ENCODE peak calls at places on chromosomes 4 and X, in seven cellular contexts. One of them, this sample, is unnamed.

GRCh38 chrX:45824471-45824870 is 623.8 kb upstream of the DIPK2B start:
- DNase-seq in H1: no peak
- DNase-seq in trophoblast cell: peak
- DNase-seq in IMR-90: peak
- DNase-seq in mesendoderm: peak
- DNase-seq in H9: no peak
- DNase-seq in neuronal stem cell: no peak
- DNase-seq in this sample: peak

GRCh38 chr4:119329837-119330620 is 8.1 kb upstream of the FABP2 start:
- DNase-seq in mesendoderm: no peak
- DNase-seq in IMR-90: no peak
- DNase-seq in neuronal stem cell: no peak
- DNase-seq in H9: no peak
- DNase-seq in H1: no peak
- DNase-seq in trophoblast cell: no peak
- DNase-seq in this sample: no peak

GRCh38 chrX:9859711-9860555 is 73.7 kb downstream of the SHROOM2 start:
- DNase-seq in neuronal stem cell: no peak
- DNase-seq in trophoblast cell: no peak
- DNase-seq in H1: no peak
- DNase-seq in H9: no peak
- DNase-seq in IMR-90: peak
- DNase-seq in mesendoderm: no peak
- DNase-seq in this sample: peak

GRCh38 chr4:138953962-138954371 is 61.6 kb upstream of the NOCT start:
- DNase-seq in IMR-90: peak
- DNase-seq in H9: no peak
- DNase-seq in H1: no peak
- DNase-seq in neuronal stem cell: no peak
- DNase-seq in trophoblast cell: no peak
- DNase-seq in mesendoderm: no peak
- DNase-seq in this sample: peak

GRCh38 chr4:167428172-167428571 is 193.9 kb upstream of the SPOCK3 start:
- DNase-seq in IMR-90: no peak
- DNase-seq in H9: no peak
- DNase-seq in mesendoderm: no peak
- DNase-seq in trophoblast cell: no peak
- DNase-seq in neuronal stem cell: no peak
- DNase-seq in H1: no peak
- DNase-seq in this sample: no peak

GRCh38 chr4:2937146-2937857 is 25.9 kb downstream of the NOP14 start:
- DNase-seq in mesendoderm: no peak
- DNase-seq in trophoblast cell: peak
- DNase-seq in neuronal stem cell: no peak
- DNase-seq in H1: no peak
- DNase-seq in H9: peak
- DNase-seq in IMR-90: no peak
- DNase-seq in this sample: no peak

GRCh38 chrX:31397119-31397518 is 325.3 kb upstream of the FTHL17 start:
- DNase-seq in mesendoderm: no peak
- DNase-seq in H9: no peak
- DNase-seq in H1: no peak
- DNase-seq in neuronal stem cell: no peak
- DNase-seq in trophoblast cell: no peak
- DNase-seq in IMR-90: peak
- DNase-seq in this sample: peak

GRCh38 chrX:1554469-1555210 is 17.7 kb upstream of the P2RY8 start:
- DNase-seq in trophoblast cell: no peak
- DNase-seq in H9: no peak
- DNase-seq in mesendoderm: no peak
- DNase-seq in H1: no peak
- DNase-seq in neuronal stem cell: no peak
- DNase-seq in IMR-90: no peak
- DNase-seq in this sample: no peak

GRCh38 chr4:118753685-118754084 is 68.5 kb downstream of the METTL14 start:
- DNase-seq in IMR-90: no peak
- DNase-seq in mesendoderm: no peak
- DNase-seq in H1: no peak
- DNase-seq in neuronal stem cell: no peak
- DNase-seq in H9: no peak
- DNase-seq in trophoblast cell: no peak
- DNase-seq in this sample: no peak

GRCh38 chrX:57821703-57822375 is 88.4 kb downstream of the ZXDA start:
- DNase-seq in IMR-90: peak
- DNase-seq in mesendoderm: peak
- DNase-seq in H1: no peak
- DNase-seq in trophoblast cell: peak
- DNase-seq in H9: no peak
- DNase-seq in neuronal stem cell: peak
- DNase-seq in this sample: no peak

GRCh38 chrX:65687367-65687766 is 19.9 kb downstream of the MSN start:
- DNase-seq in H1: no peak
- DNase-seq in IMR-90: no peak
- DNase-seq in neuronal stem cell: no peak
- DNase-seq in trophoblast cell: no peak
- DNase-seq in H9: no peak
- DNase-seq in mesendoderm: no peak
- DNase-seq in this sample: no peak

GRCh38 chr4:55635282-55635681 is 816 bp downstream of the NMU start:
- DNase-seq in neuronal stem cell: peak
- DNase-seq in H9: peak
- DNase-seq in H1: no peak
- DNase-seq in mesendoderm: peak
- DNase-seq in trophoblast cell: no peak
- DNase-seq in IMR-90: no peak
- DNase-seq in this sample: no peak

GRCh38 chr4:6419452-6420028 is 52.9 kb downstream of the PPP2R2C start:
- DNase-seq in IMR-90: peak
- DNase-seq in mesendoderm: no peak
- DNase-seq in H9: no peak
- DNase-seq in neuronal stem cell: no peak
- DNase-seq in H1: no peak
- DNase-seq in trophoblast cell: no peak
- DNase-seq in this sample: no peak

GRCh38 chr4:76235915-76236314 is 15.6 kb upstream of the FAM47E start:
- DNase-seq in neuronal stem cell: no peak
- DNase-seq in IMR-90: no peak
- DNase-seq in mesendoderm: peak
- DNase-seq in H1: no peak
- DNase-seq in H9: no peak
- DNase-seq in trophoblast cell: peak
- DNase-seq in this sample: no peak

GRCh38 chr4:82893942-82894341 is 3.0 kb upstream of the SEC31A start:
- DNase-seq in H1: no peak
- DNase-seq in H9: no peak
- DNase-seq in IMR-90: no peak
- DNase-seq in trophoblast cell: no peak
- DNase-seq in mesendoderm: no peak
- DNase-seq in neuronal stem cell: no peak
- DNase-seq in this sample: no peak

GRCh38 chr4:187780070-187780469 is 215.5 kb upstream of the ZFP42 start:
- DNase-seq in mesendoderm: no peak
- DNase-seq in trophoblast cell: no peak
- DNase-seq in IMR-90: no peak
- DNase-seq in neuronal stem cell: no peak
- DNase-seq in H1: no peak
- DNase-seq in H9: no peak
- DNase-seq in this sample: no peak

GRCh38 chr4:187782425-187782824 is 213.1 kb upstream of the ZFP42 start:
- DNase-seq in mesendoderm: no peak
- DNase-seq in trophoblast cell: no peak
- DNase-seq in neuronal stem cell: no peak
- DNase-seq in H1: no peak
- DNase-seq in H9: no peak
- DNase-seq in IMR-90: no peak
- DNase-seq in this sample: no peak

GRCh38 chr4:187777954-187778353 is 217.6 kb upstream of the ZFP42 start:
- DNase-seq in H9: no peak
- DNase-seq in H1: no peak
- DNase-seq in neuronal stem cell: no peak
- DNase-seq in trophoblast cell: no peak
- DNase-seq in IMR-90: no peak
- DNase-seq in mesendoderm: no peak
- DNase-seq in this sample: no peak
- H3K23ac ChIP-seq in H9: no peak
- H3K23ac ChIP-seq in H1: no peak
- H3K23ac ChIP-seq in neuronal stem cell: no peak
- H3K23ac ChIP-seq in trophoblast cell: no peak
- H3K23ac ChIP-seq in IMR-90: no peak
- H3K23ac ChIP-seq in mesendoderm: no peak
- H3K23ac ChIP-seq in this sample: no peak

GRCh38 chr4:140335076-140335475 is 38.4 kb upstream of the SCOC start:
- DNase-seq in mesendoderm: no peak
- DNase-seq in IMR-90: no peak
- DNase-seq in H9: no peak
- DNase-seq in H1: no peak
- DNase-seq in trophoblast cell: no peak
- DNase-seq in neuronal stem cell: no peak
- DNase-seq in this sample: no peak

GRCh38 chr4:140332734-140333133 is 40.7 kb upstream of the SCOC start:
- DNase-seq in mesendoderm: no peak
- DNase-seq in H9: no peak
- DNase-seq in H1: no peak
- DNase-seq in trophoblast cell: no peak
- DNase-seq in IMR-90: peak
- DNase-seq in neuronal stem cell: no peak
- DNase-seq in this sample: no peak

GRCh38 chr4:140333523-140333922 is 39.9 kb upstream of the SCOC start:
- DNase-seq in neuronal stem cell: no peak
- DNase-seq in trophoblast cell: no peak
- DNase-seq in IMR-90: no peak
- DNase-seq in mesendoderm: no peak
- DNase-seq in H9: no peak
- DNase-seq in H1: no peak
- DNase-seq in this sample: no peak

GRCh38 chr4:140330311-140330900 is 43.0 kb upstream of the SCOC start:
- DNase-seq in mesendoderm: peak
- DNase-seq in IMR-90: peak
- DNase-seq in trophoblast cell: no peak
- DNase-seq in H9: no peak
- DNase-seq in neuronal stem cell: no peak
- DNase-seq in H1: no peak
- DNase-seq in this sample: peak

DNA sequence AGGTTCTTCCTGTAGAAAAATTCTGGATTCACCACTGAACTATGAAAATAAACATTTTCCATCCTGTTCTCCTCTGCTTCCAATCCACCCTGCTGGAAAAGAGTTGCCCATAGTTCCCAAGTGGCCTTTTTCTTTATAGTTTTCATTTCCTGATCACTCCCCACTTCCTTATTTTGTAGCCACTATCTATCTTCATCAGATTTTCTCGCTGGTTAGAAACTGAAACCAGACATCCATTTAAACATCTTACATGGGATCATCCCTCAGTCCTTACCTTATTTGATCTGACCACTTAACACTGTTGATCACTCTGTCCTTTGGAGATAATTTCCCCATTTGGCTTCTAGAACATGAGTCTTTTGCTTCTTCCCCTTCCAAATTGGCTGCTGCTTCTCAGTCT is 42.2 kb upstream of the SCOC start:
- DNase-seq in IMR-90: no peak
- DNase-seq in neuronal stem cell: no peak
- DNase-seq in mesendoderm: no peak
- DNase-seq in H1: no peak
- DNase-seq in H9: no peak
- DNase-seq in trophoblast cell: no peak
- DNase-seq in this sample: no peak
- H3K23ac ChIP-seq in IMR-90: no peak
- H3K23ac ChIP-seq in neuronal stem cell: no peak
- H3K23ac ChIP-seq in mesendoderm: no peak
- H3K23ac ChIP-seq in H1: no peak
- H3K23ac ChIP-seq in H9: no peak
- H3K23ac ChIP-seq in trophoblast cell: no peak
- H3K23ac ChIP-seq in this sample: no peak

GRCh38 chr4:104870495-104871228 is 276.0 kb upstream of the TET2 start:
- DNase-seq in neuronal stem cell: no peak
- DNase-seq in mesendoderm: no peak
- DNase-seq in H9: no peak
- DNase-seq in trophoblast cell: no peak
- DNase-seq in IMR-90: no peak
- DNase-seq in H1: no peak
- DNase-seq in this sample: no peak
- H3K23ac ChIP-seq in neuronal stem cell: no peak
- H3K23ac ChIP-seq in mesendoderm: no peak
- H3K23ac ChIP-seq in H9: no peak
- H3K23ac ChIP-seq in trophoblast cell: no peak
- H3K23ac ChIP-seq in IMR-90: no peak
- H3K23ac ChIP-seq in H1: no peak
- H3K23ac ChIP-seq in this sample: no peak

GRCh38 chr4:69057620-69058409 is 38.5 kb upstream of the UGT2B7 start:
- DNase-seq in H1: no peak
- DNase-seq in IMR-90: peak
- DNase-seq in neuronal stem cell: peak
- DNase-seq in mesendoderm: peak
- DNase-seq in H9: peak
- DNase-seq in trophoblast cell: no peak
- DNase-seq in this sample: peak

GRCh38 chr4:69056921-69057562 is 39.2 kb upstream of the UGT2B7 start:
- DNase-seq in H9: no peak
- DNase-seq in mesendoderm: no peak
- DNase-seq in trophoblast cell: no peak
- DNase-seq in H1: no peak
- DNase-seq in IMR-90: peak
- DNase-seq in neuronal stem cell: no peak
- DNase-seq in this sample: peak

GRCh38 chr4:69064391-69064790 is 31.9 kb upstream of the UGT2B7 start:
- DNase-seq in mesendoderm: no peak
- DNase-seq in trophoblast cell: no peak
- DNase-seq in neuronal stem cell: no peak
- DNase-seq in H9: no peak
- DNase-seq in H1: no peak
- DNase-seq in IMR-90: no peak
- DNase-seq in this sample: no peak

GRCh38 chr4:69058410-69059059 is 37.7 kb upstream of the UGT2B7 start:
- DNase-seq in H9: no peak
- DNase-seq in neuronal stem cell: no peak
- DNase-seq in H1: no peak
- DNase-seq in mesendoderm: no peak
- DNase-seq in trophoblast cell: no peak
- DNase-seq in IMR-90: no peak
- DNase-seq in this sample: no peak

DNA sequence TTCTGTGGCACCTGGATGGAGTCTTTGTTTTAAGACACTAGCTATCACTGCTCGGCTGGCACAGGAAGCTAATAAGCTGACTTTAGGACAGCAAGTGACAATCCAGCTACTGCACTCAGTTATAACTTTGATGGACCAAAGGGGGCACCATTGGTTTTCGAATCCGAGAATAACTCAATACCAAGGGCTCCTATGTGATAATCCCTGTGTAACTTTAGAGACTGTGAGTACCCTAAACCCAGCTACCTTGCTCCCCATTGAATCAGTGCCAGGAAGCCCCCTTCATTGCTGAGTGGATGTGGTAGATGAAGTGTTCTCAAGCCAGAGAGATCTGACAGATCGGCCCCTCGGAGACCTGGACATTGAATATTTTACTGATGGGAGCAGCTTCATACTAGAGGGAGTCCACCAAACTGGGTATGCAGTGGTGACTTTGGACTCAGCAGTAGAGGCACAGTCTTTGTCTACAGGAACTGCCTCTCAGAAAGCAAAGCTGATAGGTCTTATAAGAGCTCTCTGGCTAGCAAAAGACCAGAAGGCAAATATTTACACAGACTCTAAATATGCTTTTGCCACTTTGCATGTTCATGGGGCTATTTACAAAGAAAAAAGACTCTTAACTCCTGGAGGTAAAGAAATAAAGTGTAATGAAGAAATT is 35.5 kb upstream of the UGT2B7 start:
- DNase-seq in IMR-90: no peak
- DNase-seq in H9: no peak
- DNase-seq in H1: no peak
- DNase-seq in trophoblast cell: no peak
- DNase-seq in mesendoderm: peak
- DNase-seq in neuronal stem cell: no peak
- DNase-seq in this sample: peak
- H3K23ac ChIP-seq in IMR-90: no peak
- H3K23ac ChIP-seq in H9: no peak
- H3K23ac ChIP-seq in H1: no peak
- H3K23ac ChIP-seq in trophoblast cell: no peak
- H3K23ac ChIP-seq in mesendoderm: no peak
- H3K23ac ChIP-seq in neuronal stem cell: no peak
- H3K23ac ChIP-seq in this sample: no peak